ENCODE peak calls at places on chromosomes 7 and 10, in seven cellular contexts. L, E, O, Z, Y, C and H are unnamed samples.
A peak's percentile ranks its signal among the peaks of the same experiment; 100 is the strongest.

GRCh38 chr7:4665661-4666060 is 16.4 kb upstream of the FOXK1 start:
- DNase-seq in L (no peak), Y (peak; percentile 23), E (peak; percentile 65), Z (no peak), C (peak; percentile 29), O (peak; percentile 88), H (no peak)

GRCh38 chr10:4867520-4868356 is 41.7 kb downstream of the AKR1E2 start:
- DNase-seq in E (no peak), L (no peak), Z (no peak), O (peak; percentile 58), Y (no peak), C (peak; percentile 22), H (no peak)

GRCh38 chr10:78977761-78978305 is 90.9 kb upstream of the ZMIZ1 start:
- DNase-seq in Y (peak; percentile 67), E (peak; percentile 80), Z (no peak), O (peak; percentile 92), L (no peak), C (peak; percentile 76), H (no peak)

GRCh38 chr10:29517352-29517923 is 117.3 kb downstream of the SVIL start:
- DNase-seq in C (no peak), Z (no peak), Y (peak; percentile 48), O (peak; percentile 61), L (no peak), E (no peak), H (peak; percentile 39)

GRCh38 chr10:63703113-63703670 is 182.0 kb downstream of the REEP3 start:
- DNase-seq in E (no peak), L (peak; percentile 36), C (peak; percentile 39), Y (peak; percentile 18), Z (no peak), O (no peak), H (no peak)

GRCh38 chr7:29483219-29484104 is 80.2 kb upstream of the PRR15 start:
- DNase-seq in C (no peak), O (no peak), L (no peak), Z (no peak), Y (no peak), E (no peak), H (no peak)

GRCh38 chr10:74852406-74852805 is 26.0 kb downstream of the KAT6B start:
- DNase-seq in E (no peak), C (peak; percentile 89), Y (peak; percentile 87), Z (no peak), O (no peak), L (no peak), H (no peak)

GRCh38 chr10:88150338-88150737 is 286.9 kb downstream of the PTEN start:
- DNase-seq in C (peak; percentile 90), E (no peak), L (no peak), Z (no peak), O (peak; percentile 93), Y (peak; percentile 86), H (no peak)

GRCh38 chr10:43666551-43666950 is 17.9 kb upstream of the ZNF32 start:
- DNase-seq in Z (no peak), C (no peak), E (no peak), O (no peak), Y (no peak), L (no peak), H (no peak)

GRCh38 chr10:125661942-125662515 is 20.9 kb downstream of the TEX36 start:
- DNase-seq in C (peak; percentile 85), Y (peak; percentile 52), Z (no peak), E (peak; percentile 90), O (peak; percentile 96), L (no peak), H (no peak)

GRCh38 chr10:12466701-12467100 is 117.4 kb downstream of the CAMK1D start:
- DNase-seq in C (no peak), Y (no peak), E (no peak), Z (no peak), O (no peak), L (no peak), H (no peak)

GRCh38 chr7:87628780-87629569 is 777 bp downstream of the RUNDC3B start:
- DNase-seq in C (peak; percentile 26), Z (peak; percentile 87), Y (peak; percentile 57), O (peak; percentile 51), E (no peak), L (no peak), H (no peak)

DNA sequence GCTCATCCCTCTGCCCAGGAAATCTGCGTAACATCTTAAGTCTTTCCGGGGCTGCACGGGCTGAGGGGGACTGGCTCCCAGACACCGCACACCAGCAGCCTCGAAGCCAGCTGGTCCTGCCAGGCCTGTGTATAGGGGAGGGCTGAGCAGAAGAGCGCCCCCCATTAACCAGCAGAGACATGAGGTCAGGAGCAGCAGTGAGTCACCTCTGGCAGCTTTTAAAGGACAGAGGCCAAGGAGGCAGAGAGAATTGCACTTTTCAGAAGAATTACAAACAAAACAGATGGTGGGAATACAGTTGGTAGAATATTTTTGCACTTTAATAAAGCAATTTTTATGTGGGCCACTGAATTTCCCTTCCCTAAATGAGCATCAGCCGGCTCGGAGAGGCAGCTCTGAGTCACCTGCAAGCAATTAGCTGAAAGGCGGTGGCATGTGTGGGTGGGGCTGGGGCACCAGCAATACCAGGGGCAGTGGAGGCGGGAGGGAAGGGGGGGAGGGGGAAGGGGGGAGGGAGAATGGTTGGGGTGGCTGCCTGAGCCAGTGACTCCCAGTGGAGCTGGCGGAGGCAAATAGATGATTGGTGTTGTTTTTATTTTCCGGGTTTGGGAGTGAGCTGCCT is 39.1 kb downstream of the GOLGA7B start:
- DNase-seq in Z (peak; percentile 37), C (peak; percentile 79), L (no peak), O (peak; percentile 78), E (no peak), Y (peak; percentile 84), H (no peak)
- H3K4me3 ChIP-seq in Z (no peak overlapping the region), C (no peak overlapping the region), L (no peak overlapping the region), O (no peak overlapping the region), E (no peak overlapping the region), Y (no peak overlapping the region), H (no peak overlapping the region)

DNA sequence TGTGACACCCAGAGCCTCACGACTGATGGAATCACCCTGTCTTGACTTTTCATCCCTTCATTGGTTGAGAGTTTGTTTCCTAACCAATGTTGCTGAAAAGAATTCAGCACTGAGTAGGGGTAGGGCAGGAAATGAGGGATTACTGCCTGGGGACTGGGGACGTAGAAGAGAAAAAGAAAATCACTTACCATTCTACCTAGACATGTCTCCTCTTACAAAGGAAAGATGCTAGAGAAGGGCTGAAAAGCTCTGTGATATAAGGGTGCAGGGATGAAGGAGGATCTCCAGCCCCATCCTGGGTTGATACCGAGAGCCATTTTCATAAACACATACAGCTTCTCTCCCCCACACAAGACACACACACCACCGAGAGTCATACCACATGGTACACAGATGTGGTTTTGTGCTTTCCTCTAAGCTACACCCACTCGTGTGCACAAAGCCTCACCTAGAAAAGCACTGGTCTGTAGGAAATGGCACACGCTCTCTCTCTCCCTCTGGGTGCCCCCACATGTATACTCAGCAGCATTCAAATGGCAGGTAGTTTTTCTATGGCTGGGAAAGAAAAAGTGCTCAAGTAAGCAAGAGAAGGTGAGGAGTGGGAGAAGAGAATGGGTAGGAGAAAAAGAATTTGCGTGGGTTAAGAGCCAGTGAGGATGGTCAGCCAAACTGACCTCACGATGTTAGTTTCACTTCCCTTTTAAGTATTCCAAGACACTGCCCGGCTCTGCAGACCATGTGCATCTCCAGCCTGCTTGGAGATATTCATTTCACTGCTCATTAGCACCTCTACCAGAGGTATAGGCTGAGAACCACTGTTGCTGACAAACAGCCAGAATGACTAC is 85.8 kb downstream of the CALD1 start:
- DNase-seq in E (no peak), O (peak; percentile 52), C (no peak), Y (no peak), L (peak; percentile 19), Z (no peak), H (no peak)
- H3K4me3 ChIP-seq in E (peak overlapping the region; percentile 12), O (peak overlapping the region; percentile 45), C (no peak overlapping the region), Y (no peak overlapping the region), L (no peak overlapping the region), Z (peak overlapping the region; percentile 38), H (no peak overlapping the region)

DNA sequence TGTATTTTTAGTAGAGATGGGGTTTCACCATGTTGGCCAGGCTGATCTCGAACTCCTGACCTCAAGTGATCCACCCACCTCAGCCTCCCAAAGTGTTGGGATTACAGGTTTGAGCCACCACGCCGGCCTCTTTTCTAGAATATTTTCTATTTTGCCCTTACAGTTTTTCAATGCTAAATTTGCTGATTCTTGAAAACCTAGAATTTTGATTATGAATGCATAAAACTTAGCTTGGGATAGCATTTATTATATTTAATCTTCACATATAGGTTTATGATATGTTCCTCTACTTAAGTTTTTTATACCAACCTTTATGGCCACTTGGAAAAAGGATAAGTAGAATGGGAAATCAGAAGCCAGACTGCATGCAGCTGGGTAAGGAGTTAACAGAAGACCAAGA is 2.1 kb downstream of the TMEM60 start:
- DNase-seq in C (no peak), O (no peak), E (no peak), Y (no peak), Z (no peak), L (no peak), H (no peak)
- H3K4me3 ChIP-seq in C (no peak overlapping the region), O (peak overlapping the region; percentile 98), E (no peak overlapping the region), Y (no peak overlapping the region), Z (peak overlapping the region; percentile 86), L (peak overlapping the region; percentile 85), H (no peak overlapping the region)

DNA sequence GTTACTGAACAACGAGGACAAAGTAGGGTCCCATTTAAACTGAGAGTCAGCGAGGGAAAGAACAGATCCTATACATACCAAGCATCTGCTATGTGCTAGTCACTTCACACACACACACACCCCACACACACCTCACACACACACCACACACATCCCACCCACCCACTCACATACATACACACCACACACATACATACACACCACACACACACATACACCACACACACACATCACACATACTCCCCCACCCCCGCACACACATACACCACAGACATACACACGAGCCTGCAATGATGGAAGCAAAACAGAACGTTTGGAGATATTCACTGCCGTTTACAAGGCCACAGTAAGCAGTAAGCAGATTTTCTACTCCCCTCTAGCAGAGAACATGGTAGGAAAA is 608 bp upstream of the GRB10 start:
- DNase-seq in C (no peak), L (no peak), Y (no peak), Z (no peak), O (no peak), E (no peak), H (no peak)
- H3K4me3 ChIP-seq in C (peak overlapping the region; percentile 33), L (no peak overlapping the region), Y (no peak overlapping the region), Z (peak overlapping the region; percentile 70), O (peak overlapping the region; percentile 74), E (peak overlapping the region; percentile 35), H (no peak overlapping the region)